ENCODE peak calls at places on chromosomes 11 and 22, in five cellular contexts. P is HCT116, H is left lung, J is mesenchymal stem cell, I is ovary. A is an unnamed sample. For H3K4me1, the result is how much of the 10 kb centered on the place peaks cover.

GRCh38 chr11:116502641-116503061 is 270.1 kb downstream of the BUD13 start:
- DNase-seq in H (no peak), I (no peak), P (no peak), J (no peak), A (no peak)

GRCh38 chr11:47917643-47918369 is 62.6 kb upstream of the PTPRJ start:
- DNase-seq in P (peak), I (peak), H (peak), J (peak), A (peak)

GRCh38 chr11:68579455-68579854 is 104.9 kb upstream of the GAL start:
- DNase-seq in I (no peak), J (no peak), H (no peak), P (no peak), A (no peak)

GRCh38 chr11:29937526-29937925 is 79.3 kb downstream of the KCNA4 start:
- DNase-seq in I (no peak), P (no peak), H (no peak), J (no peak), A (no peak)

GRCh38 chr11:36363361-36364272 is 67.5 kb downstream of the PRR5L start:
- DNase-seq in H (no peak), J (peak), P (no peak), I (no peak), A (no peak)

GRCh38 chr11:94501522-94501921 is 7.7 kb downstream of the ANKRD49 start:
- DNase-seq in J (no peak), P (no peak), I (no peak), H (no peak), A (no peak)

GRCh38 chr22:49237703-49238102 is 590.0 kb downstream of the BRD1 start:
- DNase-seq in I (no peak), P (no peak), J (no peak), H (no peak), A (no peak)

GRCh38 chr11:86291466-86292262 is 10.4 kb upstream of the HIKESHI start:
- DNase-seq in J (peak), I (peak), P (peak), H (no peak), A (no peak)

GRCh38 chr11:75597636-75598035 is 35.6 kb downstream of the SERPINH1 start:
- DNase-seq in I (no peak), H (no peak), J (peak), P (peak), A (no peak)

GRCh38 chr11:58576792-58577440 is 1.3 kb upstream of the LPXN start:
- DNase-seq in J (peak), H (no peak), P (no peak), I (peak), A (no peak)

GRCh38 chr22:46073683-46074504 is 76.4 kb upstream of the PPARA start:
- DNase-seq in H (peak), P (no peak), J (peak), I (peak), A (peak)

GRCh38 chr11:69540118-69541000 is 58.9 kb downstream of the LINC01488 start:
- DNase-seq in I (no peak), J (no peak), P (no peak), H (peak), A (peak)

GRCh38 chr22:28247114-28247513 is 328.1 kb upstream of the PITPNB start:
- DNase-seq in I (no peak), H (no peak), J (no peak), P (no peak), A (no peak)

GRCh38 chr22:28252539-28252938 is 333.5 kb upstream of the PITPNB start:
- DNase-seq in H (no peak), P (no peak), J (no peak), I (no peak), A (no peak)

GRCh38 chr22:28247667-28248363 is 328.8 kb upstream of the PITPNB start:
- DNase-seq in H (no peak), P (no peak), I (no peak), J (no peak), A (no peak)

GRCh38 chr22:28249402-28249801 is 330.3 kb upstream of the PITPNB start:
- DNase-seq in P (no peak), I (no peak), H (no peak), J (no peak), A (no peak)

GRCh38 chr22:28250036-28250695 is 331.1 kb upstream of the PITPNB start:
- DNase-seq in H (no peak), J (no peak), I (no peak), P (no peak), A (no peak)
- H3K4me1 ChIP-seq in H (under half), J (under half), I (under half), P (under half), A (under half)

GRCh38 chr11:111912535-111912934 is at the start of gene HSPB2:
- DNase-seq in P (no peak), I (peak), J (no peak), H (peak), A (peak)
- H3K4me3 ChIP-seq in P (no peak), I (peak), J (no peak), H (peak), A (peak)

GRCh38 chr22:39433476-39434242 is 23.2 kb upstream of the MGAT3 start:
- DNase-seq in H (peak), P (no peak), I (no peak), J (no peak), A (peak)
- H3K27ac ChIP-seq in H (no peak), P (no peak), I (no peak), J (no peak), A (no peak)

DNA sequence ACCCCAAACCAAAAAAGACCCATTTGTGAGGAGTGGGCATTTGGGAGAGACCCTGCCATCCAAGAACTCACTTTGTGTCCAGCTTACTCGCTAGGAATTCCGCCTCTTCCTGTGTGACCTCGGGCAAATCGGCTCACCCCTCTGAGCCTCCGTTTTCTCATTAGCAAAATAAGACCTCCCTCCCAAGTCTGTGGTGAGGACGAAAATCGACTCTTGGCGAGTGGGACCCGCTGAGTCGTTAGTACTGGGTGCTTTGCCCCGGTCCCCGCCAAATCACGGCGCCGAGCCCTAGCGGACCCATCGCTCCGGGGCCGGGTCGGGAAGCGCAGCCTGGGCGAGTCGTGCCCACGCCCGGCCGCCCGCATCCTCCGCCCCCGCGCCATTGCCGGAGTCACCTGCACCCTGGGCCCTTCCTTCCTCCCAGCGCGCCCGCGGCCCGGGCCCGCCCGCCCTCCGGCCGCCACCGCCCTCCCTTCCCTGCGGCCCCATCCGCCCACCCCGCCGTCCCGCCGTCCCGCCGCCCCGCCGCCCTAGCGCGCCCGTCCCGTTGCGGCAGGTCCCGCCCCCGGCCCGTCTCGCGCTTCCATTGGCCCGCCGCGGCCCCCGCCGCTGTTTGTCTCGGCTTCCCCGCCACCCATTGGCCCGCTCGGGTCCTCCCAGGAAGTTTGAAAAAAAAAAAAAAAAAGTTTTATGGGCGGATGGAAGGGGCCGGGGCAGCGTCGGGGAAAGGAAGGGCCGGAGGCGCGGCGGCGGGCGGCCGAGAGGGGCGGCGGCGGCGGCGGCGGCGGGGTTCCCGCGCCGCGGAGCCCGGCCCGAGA is 48.9 kb downstream of the TRIOBP start:
- DNase-seq in H (peak), J (peak), I (peak), P (no peak), A (peak)
- H3K4me1 ChIP-seq in H (half or more), J (half or more), I (under half), P (half or more), A (under half)

DNA sequence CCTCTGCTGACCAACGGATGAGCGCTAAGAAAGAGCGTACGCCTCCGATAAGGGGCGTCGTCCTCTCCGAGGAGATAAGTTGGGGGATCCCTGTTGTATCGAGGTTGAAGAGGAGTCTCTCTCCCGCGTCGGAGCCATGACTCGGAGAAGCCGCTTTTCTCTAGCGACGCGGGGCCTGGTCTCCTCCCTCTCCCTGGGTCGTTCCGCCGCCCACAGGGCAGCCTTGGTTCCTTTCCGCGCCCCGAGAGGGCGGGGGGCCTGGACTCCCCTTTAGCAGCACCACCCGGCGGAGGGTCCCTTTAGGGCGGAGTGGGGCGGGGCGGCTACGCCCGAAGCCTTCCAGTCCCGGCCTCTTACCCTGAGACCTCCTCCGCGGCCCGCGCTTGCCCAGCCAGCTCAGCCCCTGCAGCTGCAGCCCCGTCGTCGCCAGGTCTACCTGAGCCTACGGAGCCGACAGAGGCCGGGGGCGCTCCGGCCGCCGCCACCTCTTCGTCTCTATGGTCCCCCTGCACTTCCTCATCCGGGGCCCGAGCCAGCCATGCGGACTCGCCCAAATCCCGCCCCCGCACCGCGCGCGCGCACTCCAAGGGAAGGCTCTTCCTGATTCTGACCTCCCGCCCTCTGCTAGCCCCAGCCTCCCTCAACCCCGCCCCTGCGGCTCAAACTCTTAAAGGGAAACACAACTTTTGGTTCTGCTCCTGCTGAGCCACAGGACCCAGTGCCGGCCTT is at the start of gene PRR14L:
- DNase-seq in P (peak), I (peak), J (peak), H (peak), A (peak)
- H3K4me3 ChIP-seq in P (peak), I (peak), J (peak), H (peak), A (peak)

DNA sequence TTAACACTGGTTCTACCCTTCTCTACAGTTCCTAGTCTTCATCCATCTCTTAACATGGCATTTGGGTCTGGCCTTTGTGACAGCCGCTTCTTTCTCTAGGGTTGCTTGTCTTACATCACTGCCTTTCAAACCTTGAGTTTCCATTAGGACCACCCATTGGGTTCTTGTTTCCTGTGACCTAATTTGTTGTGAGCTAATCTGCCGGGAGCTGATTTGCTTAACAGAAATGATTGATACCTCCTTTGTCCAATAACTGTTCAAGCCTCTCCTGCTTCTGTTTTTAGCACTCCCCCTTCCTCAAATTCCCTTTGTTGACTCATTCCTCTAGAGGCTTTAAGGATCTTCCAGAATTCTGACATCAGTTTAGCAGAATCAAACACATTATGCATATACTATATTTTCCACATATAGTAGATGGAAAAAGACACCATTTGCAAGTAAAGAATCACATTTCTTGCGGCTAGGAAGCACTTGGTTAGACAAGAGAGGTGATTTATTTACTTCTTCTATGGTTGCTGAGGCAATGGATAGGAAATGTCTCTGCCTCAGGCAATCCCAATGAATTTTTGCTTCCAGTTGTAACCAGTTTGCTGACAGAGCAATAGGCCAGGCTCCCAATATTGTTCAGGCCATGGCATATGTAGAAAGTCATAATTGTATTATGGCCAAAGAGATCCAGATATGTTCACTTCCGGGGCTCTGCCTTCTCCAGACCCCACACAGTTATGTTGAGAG is 130.7 kb downstream of the SNX19 start:
- DNase-seq in J (peak), I (no peak), P (no peak), H (no peak), A (no peak)
- H3K27ac ChIP-seq in J (no peak), I (no peak), P (no peak), H (no peak), A (no peak)

GRCh38 chr11:9697766-9698165 is 33.9 kb downstream of the SWAP70 start:
- DNase-seq in J (no peak), I (no peak), H (no peak), P (no peak), A (no peak)
- H3K4me1 ChIP-seq in J (under half), I (under half), H (under half), P (under half), A (under half)

DNA sequence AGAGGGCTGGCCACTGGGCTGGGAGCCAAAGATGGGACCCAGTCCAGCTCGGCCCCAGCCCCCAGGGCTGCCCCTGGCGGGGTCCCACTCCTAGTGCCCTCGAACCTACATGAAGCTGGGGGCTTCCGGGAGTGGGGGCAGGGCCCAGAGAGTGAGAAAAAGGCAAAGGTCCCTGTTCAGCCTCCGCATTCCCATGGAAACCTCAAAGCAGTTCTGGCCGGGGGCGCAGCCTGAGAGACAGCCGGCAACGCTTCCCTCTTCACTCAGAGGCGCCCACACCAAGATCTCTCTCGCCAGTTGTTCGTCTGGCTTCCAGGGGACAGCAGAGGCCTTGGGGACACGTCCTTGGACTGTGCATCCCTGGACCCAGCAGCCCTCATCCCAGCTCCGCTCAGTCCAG is 22.3 kb upstream of the ARHGAP8 start:
- DNase-seq in P (no peak), I (no peak), H (peak), J (no peak), A (no peak)
- H3K4me3 ChIP-seq in P (no peak), I (no peak), H (no peak), J (no peak), A (no peak)

GRCh38 chr11:7257744-7258143 is 6.0 kb downstream of the SYT9 start:
- DNase-seq in I (no peak), H (no peak), J (no peak), P (no peak), A (no peak)
- H3K27ac ChIP-seq in I (no peak), H (no peak), J (no peak), P (no peak), A (no peak)

GRCh38 chr11:65132988-65133700 is 1.2 kb downstream of the SYVN1 start:
- DNase-seq in P (peak), I (peak), J (peak), H (peak), A (peak)

GRCh38 chr11:65132238-65132987 is 1.9 kb downstream of the SYVN1 start:
- DNase-seq in P (no peak), I (no peak), J (no peak), H (no peak), A (peak)

GRCh38 chr11:65134952-65135632 is 773 bp upstream of the SYVN1 start:
- DNase-seq in H (peak), P (peak), J (peak), I (peak), A (peak)

GRCh38 chr11:65134240-65134951 is at the start of gene SYVN1:
- DNase-seq in I (peak), P (peak), H (peak), J (peak), A (peak)

GRCh38 chr11:65133724-65134123 is 595 bp downstream of the SYVN1 start:
- DNase-seq in P (no peak), I (peak), J (peak), H (no peak), A (peak)
- H3K4me1 ChIP-seq in P (under half), I (under half), J (under half), H (under half), A (under half)